ENCODE peak calls at places on chromosomes 6 and 20, in ten cellular contexts. One of them, this sample, is unnamed. For H3K4me1, the result is how much of the 10 kb centered on the place peaks cover.

GRCh38 chr20:35773154-35773751 is 1.4 kb downstream of the PHF20 start:
- DNase-seq in PC-9: no peak
- DNase-seq in keratinocyte: no peak
- DNase-seq in cardiac muscle cell: peak
- DNase-seq in lung: peak
- DNase-seq in psoas muscle: no peak
- DNase-seq in lower lobe of right lung: no peak
- DNase-seq in adrenal gland: peak
- DNase-seq in PC-3: peak
- DNase-seq in GM23338: peak
- DNase-seq in this sample: no peak

GRCh38 chr20:63497138-63497945 is 1.5 kb downstream of the EEF1A2 start:
- DNase-seq in PC-9: no peak
- DNase-seq in keratinocyte: no peak
- DNase-seq in cardiac muscle cell: no peak
- DNase-seq in lung: no peak
- DNase-seq in psoas muscle: peak
- DNase-seq in lower lobe of right lung: no peak
- DNase-seq in adrenal gland: no peak
- DNase-seq in PC-3: no peak
- DNase-seq in GM23338: no peak
- DNase-seq in this sample: no peak

GRCh38 chr20:50678213-50678898 is 13.0 kb downstream of the RIPOR3 start:
- DNase-seq in PC-9: peak
- DNase-seq in keratinocyte: no peak
- DNase-seq in cardiac muscle cell: peak
- DNase-seq in lung: no peak
- DNase-seq in psoas muscle: no peak
- DNase-seq in lower lobe of right lung: no peak
- DNase-seq in adrenal gland: peak
- DNase-seq in PC-3: peak
- DNase-seq in GM23338: no peak
- DNase-seq in this sample: no peak

GRCh38 chr20:58308680-58309527 is 611 bp upstream of the RAB22A start:
- DNase-seq in PC-9: no peak
- DNase-seq in keratinocyte: no peak
- DNase-seq in cardiac muscle cell: peak
- DNase-seq in lung: peak
- DNase-seq in psoas muscle: peak
- DNase-seq in lower lobe of right lung: peak
- DNase-seq in adrenal gland: peak
- DNase-seq in PC-3: peak
- DNase-seq in GM23338: peak
- DNase-seq in this sample: peak

GRCh38 chr6:33577718-33578117 is 2.4 kb downstream of the BAK1 start:
- DNase-seq in PC-9: no peak
- DNase-seq in keratinocyte: no peak
- DNase-seq in cardiac muscle cell: no peak
- DNase-seq in lung: no peak
- DNase-seq in psoas muscle: no peak
- DNase-seq in lower lobe of right lung: no peak
- DNase-seq in adrenal gland: no peak
- DNase-seq in PC-3: no peak
- DNase-seq in GM23338: no peak
- DNase-seq in this sample: no peak

GRCh38 chr6:138571585-138572199 is 72.4 kb upstream of the NHSL1 start:
- DNase-seq in PC-9: no peak
- DNase-seq in keratinocyte: no peak
- DNase-seq in cardiac muscle cell: peak
- DNase-seq in lung: no peak
- DNase-seq in psoas muscle: no peak
- DNase-seq in lower lobe of right lung: no peak
- DNase-seq in adrenal gland: no peak
- DNase-seq in PC-3: no peak
- DNase-seq in GM23338: no peak
- DNase-seq in this sample: no peak

GRCh38 chr6:89494131-89494793 is 61.3 kb downstream of the ANKRD6 start:
- DNase-seq in PC-9: no peak
- DNase-seq in keratinocyte: no peak
- DNase-seq in cardiac muscle cell: no peak
- DNase-seq in lung: no peak
- DNase-seq in psoas muscle: no peak
- DNase-seq in lower lobe of right lung: no peak
- DNase-seq in adrenal gland: no peak
- DNase-seq in PC-3: peak
- DNase-seq in GM23338: peak
- DNase-seq in this sample: no peak

GRCh38 chr6:42777126-42777822 is 4.6 kb upstream of the BICRAL start:
- DNase-seq in PC-9: peak
- DNase-seq in keratinocyte: no peak
- DNase-seq in cardiac muscle cell: no peak
- DNase-seq in lung: no peak
- DNase-seq in psoas muscle: no peak
- DNase-seq in lower lobe of right lung: no peak
- DNase-seq in adrenal gland: no peak
- DNase-seq in PC-3: peak
- DNase-seq in GM23338: no peak
- DNase-seq in this sample: no peak

GRCh38 chr6:84522135-84522535 is 242.3 kb downstream of the TBX18 start:
- DNase-seq in PC-9: peak
- DNase-seq in keratinocyte: no peak
- DNase-seq in cardiac muscle cell: peak
- DNase-seq in lung: no peak
- DNase-seq in psoas muscle: no peak
- DNase-seq in lower lobe of right lung: no peak
- DNase-seq in adrenal gland: peak
- DNase-seq in PC-3: peak
- DNase-seq in GM23338: no peak
- DNase-seq in this sample: no peak

GRCh38 chr6:105795913-105796517 is 290.1 kb upstream of the PRDM1 start:
- DNase-seq in PC-9: peak
- DNase-seq in keratinocyte: no peak
- DNase-seq in cardiac muscle cell: no peak
- DNase-seq in lung: no peak
- DNase-seq in psoas muscle: no peak
- DNase-seq in lower lobe of right lung: peak
- DNase-seq in adrenal gland: peak
- DNase-seq in PC-3: peak
- DNase-seq in GM23338: peak
- DNase-seq in this sample: no peak

GRCh38 chr6:37140145-37140544 is 29.8 kb upstream of the PIM1 start:
- DNase-seq in PC-9: no peak
- DNase-seq in keratinocyte: no peak
- DNase-seq in cardiac muscle cell: no peak
- DNase-seq in lung: no peak
- DNase-seq in psoas muscle: no peak
- DNase-seq in lower lobe of right lung: no peak
- DNase-seq in adrenal gland: no peak
- DNase-seq in PC-3: no peak
- DNase-seq in GM23338: peak
- DNase-seq in this sample: no peak

GRCh38 chr20:12837646-12838045 is 171.1 kb upstream of the SPTLC3 start:
- DNase-seq in PC-9: no peak
- DNase-seq in keratinocyte: no peak
- DNase-seq in cardiac muscle cell: no peak
- DNase-seq in lung: no peak
- DNase-seq in psoas muscle: no peak
- DNase-seq in lower lobe of right lung: no peak
- DNase-seq in adrenal gland: no peak
- DNase-seq in PC-3: no peak
- DNase-seq in GM23338: no peak
- DNase-seq in this sample: no peak

GRCh38 chr20:12833861-12834260 is 174.9 kb upstream of the SPTLC3 start:
- DNase-seq in PC-9: no peak
- DNase-seq in keratinocyte: no peak
- DNase-seq in cardiac muscle cell: no peak
- DNase-seq in lung: no peak
- DNase-seq in psoas muscle: no peak
- DNase-seq in lower lobe of right lung: no peak
- DNase-seq in adrenal gland: no peak
- DNase-seq in PC-3: no peak
- DNase-seq in GM23338: no peak
- DNase-seq in this sample: no peak

GRCh38 chr20:12835999-12836398 is 172.8 kb upstream of the SPTLC3 start:
- DNase-seq in PC-9: no peak
- DNase-seq in keratinocyte: no peak
- DNase-seq in cardiac muscle cell: no peak
- DNase-seq in lung: no peak
- DNase-seq in psoas muscle: no peak
- DNase-seq in lower lobe of right lung: no peak
- DNase-seq in adrenal gland: no peak
- DNase-seq in PC-3: no peak
- DNase-seq in GM23338: no peak
- DNase-seq in this sample: no peak

GRCh38 chr20:12838261-12838866 is 170.4 kb upstream of the SPTLC3 start:
- DNase-seq in PC-9: no peak
- DNase-seq in keratinocyte: no peak
- DNase-seq in cardiac muscle cell: no peak
- DNase-seq in lung: no peak
- DNase-seq in psoas muscle: no peak
- DNase-seq in lower lobe of right lung: no peak
- DNase-seq in adrenal gland: no peak
- DNase-seq in PC-3: no peak
- DNase-seq in GM23338: peak
- DNase-seq in this sample: no peak
- H3K4me3 ChIP-seq in PC-9: no peak
- H3K4me3 ChIP-seq in keratinocyte: no peak
- H3K4me3 ChIP-seq in cardiac muscle cell: no peak
- H3K4me3 ChIP-seq in lung: no peak
- H3K4me3 ChIP-seq in psoas muscle: no peak
- H3K4me3 ChIP-seq in lower lobe of right lung: no peak
- H3K4me3 ChIP-seq in adrenal gland: no peak
- H3K4me3 ChIP-seq in PC-3: no peak
- H3K4me3 ChIP-seq in GM23338: no peak
- H3K4me3 ChIP-seq in this sample: no peak

DNA sequence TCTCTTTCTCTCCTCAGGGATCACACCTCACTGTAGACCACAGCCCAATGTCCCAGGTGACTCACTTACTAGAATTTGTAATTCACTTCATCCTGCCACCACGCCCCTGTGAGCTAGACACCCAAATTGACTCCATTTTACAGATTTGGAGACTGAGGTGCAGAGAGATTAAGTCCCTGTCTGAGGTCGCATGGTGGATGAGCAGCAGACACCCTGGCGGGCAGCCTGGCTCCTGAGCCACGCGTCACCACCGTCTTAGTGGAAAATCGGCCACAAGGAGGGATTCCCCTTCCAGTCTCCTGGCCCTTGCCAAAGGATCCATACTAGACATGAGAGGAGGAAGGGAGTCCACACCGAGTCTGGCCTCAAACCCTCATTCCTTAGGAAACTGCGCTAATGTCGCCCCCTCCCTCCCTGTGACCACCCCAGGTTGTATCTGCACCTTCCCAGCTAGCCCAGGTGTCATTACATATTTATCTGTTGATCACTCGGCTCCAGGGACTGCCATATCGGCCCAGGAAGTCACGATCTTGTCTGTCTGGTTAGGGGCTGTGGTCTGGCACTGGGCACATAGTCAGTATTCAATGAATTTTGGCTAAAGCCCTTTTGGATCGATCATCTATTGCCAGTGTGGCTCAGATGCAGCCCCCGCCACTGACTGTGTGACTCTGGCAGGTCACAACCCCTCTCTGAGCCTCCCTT is 25.7 kb upstream of the PTGIS start:
- DNase-seq in PC-9: no peak
- DNase-seq in keratinocyte: no peak
- DNase-seq in cardiac muscle cell: no peak
- DNase-seq in lung: no peak
- DNase-seq in psoas muscle: no peak
- DNase-seq in lower lobe of right lung: no peak
- DNase-seq in adrenal gland: no peak
- DNase-seq in PC-3: peak
- DNase-seq in GM23338: no peak
- DNase-seq in this sample: no peak
- H3K4me1 ChIP-seq in PC-9: half or more
- H3K4me1 ChIP-seq in keratinocyte: under half
- H3K4me1 ChIP-seq in cardiac muscle cell: under half
- H3K4me1 ChIP-seq in lung: under half
- H3K4me1 ChIP-seq in psoas muscle: under half
- H3K4me1 ChIP-seq in lower lobe of right lung: under half
- H3K4me1 ChIP-seq in adrenal gland: under half
- H3K4me1 ChIP-seq in PC-3: under half
- H3K4me1 ChIP-seq in GM23338: under half
- H3K4me1 ChIP-seq in this sample: under half

GRCh38 chr6:111758608-111759293 is 114.5 kb downstream of the FYN start:
- DNase-seq in PC-9: no peak
- DNase-seq in keratinocyte: no peak
- DNase-seq in cardiac muscle cell: no peak
- DNase-seq in lung: no peak
- DNase-seq in psoas muscle: no peak
- DNase-seq in lower lobe of right lung: no peak
- DNase-seq in adrenal gland: no peak
- DNase-seq in PC-3: no peak
- DNase-seq in GM23338: no peak
- DNase-seq in this sample: no peak
- H3K4me3 ChIP-seq in PC-9: no peak
- H3K4me3 ChIP-seq in keratinocyte: no peak
- H3K4me3 ChIP-seq in cardiac muscle cell: no peak
- H3K4me3 ChIP-seq in lung: no peak
- H3K4me3 ChIP-seq in psoas muscle: no peak
- H3K4me3 ChIP-seq in lower lobe of right lung: peak
- H3K4me3 ChIP-seq in adrenal gland: no peak
- H3K4me3 ChIP-seq in PC-3: no peak
- H3K4me3 ChIP-seq in GM23338: no peak
- H3K4me3 ChIP-seq in this sample: no peak

GRCh38 chr20:37994512-37994911 is 38.7 kb downstream of the TTI1 start:
- DNase-seq in PC-9: peak
- DNase-seq in keratinocyte: peak
- DNase-seq in cardiac muscle cell: peak
- DNase-seq in lung: peak
- DNase-seq in psoas muscle: peak
- DNase-seq in lower lobe of right lung: peak
- DNase-seq in adrenal gland: peak
- DNase-seq in PC-3: peak
- DNase-seq in GM23338: no peak
- DNase-seq in this sample: no peak

GRCh38 chr20:37995856-37996625 is 37.2 kb downstream of the TTI1 start:
- DNase-seq in PC-9: no peak
- DNase-seq in keratinocyte: no peak
- DNase-seq in cardiac muscle cell: no peak
- DNase-seq in lung: no peak
- DNase-seq in psoas muscle: no peak
- DNase-seq in lower lobe of right lung: no peak
- DNase-seq in adrenal gland: no peak
- DNase-seq in PC-3: no peak
- DNase-seq in GM23338: no peak
- DNase-seq in this sample: no peak

GRCh38 chr20:37991506-37992302 is 41.6 kb downstream of the TTI1 start:
- DNase-seq in PC-9: no peak
- DNase-seq in keratinocyte: no peak
- DNase-seq in cardiac muscle cell: no peak
- DNase-seq in lung: no peak
- DNase-seq in psoas muscle: no peak
- DNase-seq in lower lobe of right lung: no peak
- DNase-seq in adrenal gland: no peak
- DNase-seq in PC-3: no peak
- DNase-seq in GM23338: no peak
- DNase-seq in this sample: no peak

GRCh38 chr20:37990571-37991151 is 42.6 kb downstream of the TTI1 start:
- DNase-seq in PC-9: peak
- DNase-seq in keratinocyte: peak
- DNase-seq in cardiac muscle cell: peak
- DNase-seq in lung: peak
- DNase-seq in psoas muscle: peak
- DNase-seq in lower lobe of right lung: peak
- DNase-seq in adrenal gland: peak
- DNase-seq in PC-3: peak
- DNase-seq in GM23338: no peak
- DNase-seq in this sample: peak

GRCh38 chr20:37992802-37993538 is 40.3 kb downstream of the TTI1 start:
- DNase-seq in PC-9: peak
- DNase-seq in keratinocyte: peak
- DNase-seq in cardiac muscle cell: peak
- DNase-seq in lung: peak
- DNase-seq in psoas muscle: peak
- DNase-seq in lower lobe of right lung: peak
- DNase-seq in adrenal gland: peak
- DNase-seq in PC-3: peak
- DNase-seq in GM23338: peak
- DNase-seq in this sample: no peak
- H3K4me1 ChIP-seq in PC-9: under half
- H3K4me1 ChIP-seq in keratinocyte: under half
- H3K4me1 ChIP-seq in cardiac muscle cell: half or more
- H3K4me1 ChIP-seq in lung: under half
- H3K4me1 ChIP-seq in psoas muscle: half or more
- H3K4me1 ChIP-seq in lower lobe of right lung: half or more
- H3K4me1 ChIP-seq in adrenal gland: under half
- H3K4me1 ChIP-seq in PC-3: half or more
- H3K4me1 ChIP-seq in GM23338: under half
- H3K4me1 ChIP-seq in this sample: under half

This sample was measured in right lobe of liver.